ENCODE peak calls at places on chromosomes 5 and 9, in five cellular contexts. F is upper lobe of right lung, N is fibroblast of pulmonary artery, I is spleen, J is GM12864. O is an unnamed sample.

GRCh38 chr5:101370240-101370639 is 467.2 kb upstream of the ST8SIA4 start:
- DNase-seq in F (no peak), N (no peak), I (no peak), J (no peak), O (no peak)

GRCh38 chr5:132251220-132251725 is 6.2 kb upstream of the PDLIM4 start:
- DNase-seq in F (peak; percentile 57), N (peak; percentile 24), I (peak; percentile 47), J (no peak), O (peak; percentile 45)

GRCh38 chr9:69718218-69718617 is 41.6 kb downstream of the PTAR1 start:
- DNase-seq in F (no peak), N (no peak), I (no peak), J (no peak), O (no peak)

GRCh38 chr5:66653380-66653779 is 57.2 kb downstream of the MAST4 start:
- DNase-seq in F (no peak), N (peak; percentile 67), I (no peak), J (no peak), O (peak; percentile 83)

GRCh38 chr9:127578952-127579853 is 32.9 kb upstream of the STXBP1 start:
- DNase-seq in F (peak; percentile 95), N (peak; percentile 95), I (peak; percentile 90), J (no peak), O (peak; percentile 100)

GRCh38 chr5:170293273-170293672 is 4.3 kb downstream of the LCP2 start:
- DNase-seq in F (peak; percentile 78), N (no peak), I (peak; percentile 94), J (peak; percentile 55), O (no peak)

GRCh38 chr9:99373912-99374311 is 151.8 kb downstream of the SEC61B start:
- DNase-seq in F (no peak), N (no peak), I (no peak), J (no peak), O (no peak)

GRCh38 chr9:97934321-97935115 is 3.5 kb downstream of the HEMGN start:
- DNase-seq in F (no peak), N (no peak), I (peak; percentile 46), J (no peak), O (no peak)

GRCh38 chr9:98201102-98201501 is 8.7 kb upstream of the CORO2A start:
- DNase-seq in F (no peak), N (no peak), I (no peak), J (no peak), O (no peak)

GRCh38 chr9:137048655-137049543 is 2.9 kb upstream of the NPDC1 start:
- DNase-seq in F (no peak), N (no peak), I (no peak), J (no peak), O (peak; percentile 18)

GRCh38 chr5:78747703-78748359 is 99.3 kb upstream of the LHFPL2 start:
- DNase-seq in F (no peak), N (peak; percentile 70), I (no peak), J (no peak), O (peak; percentile 85)

GRCh38 chr5:68554566-68555279 is 339.2 kb downstream of the PIK3R1 start:
- DNase-seq in F (no peak), N (peak; percentile 88), I (no peak), J (no peak), O (peak; percentile 94)

DNA sequence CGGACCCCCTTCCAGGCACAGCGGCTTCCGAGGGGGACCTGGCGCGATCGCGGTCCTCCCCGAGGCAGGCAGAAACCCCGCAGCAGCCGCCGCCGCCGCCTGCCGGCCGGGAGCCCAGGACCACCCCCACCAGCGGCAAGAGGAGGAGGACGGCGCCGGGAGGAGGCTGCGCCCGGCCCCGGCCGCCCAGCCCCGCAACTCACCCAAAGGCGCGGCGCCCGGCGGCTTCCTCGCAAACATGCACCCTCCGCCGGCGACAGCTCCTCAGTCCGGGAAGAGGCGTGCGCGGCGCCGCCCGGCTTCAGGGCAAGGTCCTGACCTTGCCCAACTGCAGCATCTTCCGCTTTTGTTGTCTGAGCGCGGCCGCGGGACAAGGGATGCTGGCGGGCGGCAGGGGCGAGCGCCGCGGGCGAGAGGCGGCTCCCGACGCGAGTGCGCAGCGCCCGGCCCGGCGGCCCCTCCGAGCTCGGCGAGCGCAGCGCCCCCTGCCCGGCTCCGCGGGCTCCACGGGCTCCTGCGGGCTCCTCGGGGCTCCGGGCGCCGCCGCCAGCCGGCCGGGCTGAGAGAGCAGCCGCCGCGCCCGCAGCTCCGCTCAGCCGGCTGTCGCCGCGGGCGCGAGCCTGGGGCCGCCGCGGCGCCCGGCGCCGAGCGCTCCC is 504 bp downstream of the CTNND2 start:
- DNase-seq in F (peak; percentile 56), N (no peak), I (peak; percentile 82), J (no peak), O (no peak)
- TF ChIP-seq CTCF in F (no peak), N (no peak), I (no peak), J (no peak), O (no peak)

GRCh38 chr9:34256104-34256503 is 73.0 kb downstream of the KIF24 start:
- DNase-seq in F (no peak), N (no peak), I (no peak), J (no peak), O (peak; percentile 41)
- H3K4me3 ChIP-seq in F (no peak overlapping the region), N (no peak overlapping the region), I (no peak overlapping the region), J (no peak overlapping the region), O (no peak overlapping the region)

GRCh38 chr9:37364751-37365360 is 57.6 kb upstream of the GRHPR start:
- DNase-seq in F (no peak), N (no peak), I (no peak), J (no peak), O (no peak)
- TF ChIP-seq CTCF in F (no peak), N (peak; percentile 13), I (no peak), J (peak; percentile 70), O (peak; percentile 3)

GRCh38 chr9:132578367-132578932 is 4.0 kb upstream of the BARHL1 start:
- DNase-seq in F (no peak), N (no peak), I (peak; percentile 35), J (no peak), O (no peak)
- H3K4me3 ChIP-seq in F (no peak overlapping the region), N (no peak overlapping the region), I (no peak overlapping the region), J (no peak overlapping the region), O (no peak overlapping the region)

GRCh38 chr5:147906326-147907095 is at the start of gene C5orf46:
- DNase-seq in F (no peak), N (peak; percentile 74), I (no peak), J (no peak), O (no peak)

GRCh38 chr5:147913786-147914185 is 7.4 kb upstream of the C5orf46 start:
- DNase-seq in F (no peak), N (no peak), I (no peak), J (no peak), O (no peak)

GRCh38 chr5:147911427-147911826 is 5.1 kb upstream of the C5orf46 start:
- DNase-seq in F (no peak), N (no peak), I (no peak), J (no peak), O (no peak)

GRCh38 chr5:147912015-147912414 is 5.7 kb upstream of the C5orf46 start:
- DNase-seq in F (no peak), N (no peak), I (no peak), J (no peak), O (no peak)
- TF ChIP-seq CTCF in F (no peak), N (no peak), I (no peak), J (no peak), O (no peak)

GRCh38 chr5:173706700-173707099 is 90.2 kb upstream of the BOD1 start:
- DNase-seq in F (peak; percentile 19), N (no peak), I (no peak), J (no peak), O (no peak)
- H3K4me3 ChIP-seq in F (no peak overlapping the region), N (no peak overlapping the region), I (no peak overlapping the region), J (no peak overlapping the region), O (no peak overlapping the region)

GRCh38 chr5:175887463-175887862 is 16.1 kb downstream of the CPLX2 start:
- DNase-seq in F (no peak), N (no peak), I (no peak), J (no peak), O (no peak)
- TF ChIP-seq CTCF in F (no peak), N (no peak), I (no peak), J (no peak), O (no peak)

DNA sequence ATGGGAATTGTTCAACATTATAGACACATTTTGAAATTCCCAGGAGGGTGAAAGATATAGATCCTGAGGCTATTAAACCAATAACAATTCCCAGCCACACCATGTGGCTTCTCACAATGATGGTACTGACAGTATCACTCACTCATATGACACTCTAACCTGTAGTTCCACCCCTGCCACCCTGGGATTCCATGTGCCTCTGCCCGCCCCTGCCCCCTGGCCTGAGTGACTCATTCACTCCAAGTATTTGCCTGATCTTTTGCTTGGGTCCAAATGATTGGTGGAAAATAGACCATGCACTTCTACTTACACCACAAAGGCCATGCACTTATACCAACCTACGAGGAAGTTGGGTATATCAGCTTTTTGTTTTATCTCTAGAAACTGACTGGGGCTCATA is 305.2 kb upstream of the DAB2 start:
- DNase-seq in F (no peak), N (no peak), I (no peak), J (no peak), O (no peak)
- H3K4me3 ChIP-seq in F (no peak overlapping the region), N (no peak overlapping the region), I (no peak overlapping the region), J (no peak overlapping the region), O (no peak overlapping the region)

GRCh38 chr9:109861499-109861898 is 81.5 kb downstream of the PALM2AKAP2 start:
- DNase-seq in F (no peak), N (peak; percentile 25), I (no peak), J (no peak), O (peak; percentile 89)

GRCh38 chr9:109861918-109862317 is 81.9 kb downstream of the PALM2AKAP2 start:
- DNase-seq in F (no peak), N (no peak), I (no peak), J (no peak), O (peak; percentile 55)

GRCh38 chr9:109863961-109864360 is 84.0 kb downstream of the PALM2AKAP2 start:
- DNase-seq in F (no peak), N (no peak), I (no peak), J (no peak), O (no peak)

GRCh38 chr9:109859447-109859846 is 79.4 kb downstream of the PALM2AKAP2 start:
- DNase-seq in F (no peak), N (no peak), I (no peak), J (no peak), O (no peak)

DNA sequence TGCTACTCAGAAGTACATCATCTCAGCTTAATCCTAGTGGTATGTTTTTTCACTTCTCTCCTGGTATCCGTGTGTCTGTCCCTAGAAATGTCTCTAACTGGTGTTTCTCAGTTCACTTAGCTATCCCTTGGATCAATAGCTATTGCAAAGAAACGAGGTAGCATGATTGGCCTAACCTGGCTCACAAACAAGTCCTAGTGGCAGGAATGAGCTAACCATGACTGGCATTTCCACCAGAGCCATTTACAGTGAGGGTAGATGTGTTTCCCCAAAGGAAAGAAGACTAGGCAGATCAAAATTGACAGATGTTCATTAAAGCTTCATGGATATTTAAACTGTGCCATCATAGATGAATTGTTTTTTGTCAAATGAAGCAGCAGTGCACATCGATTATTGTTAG is 82.5 kb downstream of the PALM2AKAP2 start:
- DNase-seq in F (no peak), N (no peak), I (no peak), J (no peak), O (no peak)
- TF ChIP-seq CTCF in F (no peak), N (no peak), I (no peak), J (no peak), O (no peak)

DNA sequence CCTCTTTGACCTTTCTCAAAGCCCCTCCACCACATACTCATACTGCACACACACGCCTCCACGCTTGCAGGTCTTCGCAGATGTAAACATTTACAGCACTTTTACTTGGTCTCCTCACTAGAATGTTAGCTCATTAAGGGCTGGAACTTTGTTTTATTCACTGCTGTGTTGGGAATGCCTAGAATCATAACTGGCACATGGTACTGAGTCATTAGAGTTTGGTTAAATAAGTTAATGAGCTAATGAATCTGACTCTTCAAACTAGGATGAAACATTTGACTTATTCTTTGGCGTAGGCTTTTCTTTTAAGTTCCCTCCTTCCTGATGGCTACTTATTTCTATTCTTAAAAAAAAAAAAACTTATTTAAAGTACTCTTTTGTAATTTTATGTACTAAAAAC is 28.9 kb downstream of the MAN2A1 start:
- DNase-seq in F (no peak), N (no peak), I (no peak), J (no peak), O (no peak)
- H3K4me3 ChIP-seq in F (no peak overlapping the region), N (no peak overlapping the region), I (no peak overlapping the region), J (no peak overlapping the region), O (no peak overlapping the region)